ENCODE peak calls at places on chromosomes 3 and 15, in ten cellular contexts. E is GM12865; W is stimulated activated CD4-positive, alpha-beta T cell treated with anti-CD3 and anti-CD28 coated beads, TNF-alpha, amount 100 ng/mL, for 48 hours; S is neural crest cell; L is A549; F is cerebellum; Q is T-helper 9 cell; K is CD8-positive, alpha-beta T cell; M is effector memory CD8-positive, alpha-beta T cell; U is GM13977. G is an unnamed sample.

GRCh38 chr15:87736401-87736800 is 520.1 kb downstream of the NTRK3 start:
- DNase-seq in E (no peak), W (no peak), S (no peak), L (no peak), F (no peak), Q (no peak), K (no peak), M (no peak), U (no peak), G (no peak)

GRCh38 chr3:126340081-126340511 is 17.1 kb downstream of the KLF15 start:
- DNase-seq in E (no peak), W (no peak), S (no peak), L (no peak), F (no peak), Q (no peak), K (no peak), M (no peak), U (no peak), G (no peak)

GRCh38 chr3:57179580-57180410 is 14.6 kb upstream of the IL17RD start:
- DNase-seq in E (peak), W (no peak), S (no peak), L (peak), F (peak), Q (no peak), K (no peak), M (no peak), U (no peak), G (no peak)

GRCh38 chr3:43753743-43754142 is 63.0 kb downstream of the ABHD5 start:
- DNase-seq in E (no peak), W (no peak), S (no peak), L (no peak), F (no peak), Q (no peak), K (no peak), M (no peak), U (no peak), G (no peak)

GRCh38 chr3:40939113-40940070 is 259.9 kb upstream of the CTNNB1 start:
- DNase-seq in E (no peak), W (no peak), S (no peak), L (peak), F (no peak), Q (no peak), K (no peak), M (no peak), U (no peak), G (no peak)

GRCh38 chr3:187020376-187020775 is 90.0 kb downstream of the ST6GAL1 start:
- DNase-seq in E (peak), W (no peak), S (no peak), L (no peak), F (no peak), Q (no peak), K (no peak), M (no peak), U (no peak), G (no peak)

GRCh38 chr3:72306800-72307341 is 521.9 kb upstream of the PROK2 start:
- DNase-seq in E (no peak), W (no peak), S (no peak), L (no peak), F (no peak), Q (no peak), K (no peak), M (no peak), U (no peak), G (no peak)

GRCh38 chr3:187367561-187368103 is 553 bp upstream of the RTP4 start:
- DNase-seq in E (no peak), W (no peak), S (no peak), L (no peak), F (no peak), Q (no peak), K (peak), M (peak), U (no peak), G (no peak)

GRCh38 chr15:74788716-74789151 is 6.9 kb downstream of the CSK start:
- DNase-seq in E (peak), W (no peak), S (no peak), L (no peak), F (no peak), Q (peak), K (peak), M (peak), U (peak), G (no peak)

GRCh38 chr15:91611924-91612323 is 241.6 kb upstream of the SLCO3A1 start:
- DNase-seq in E (no peak), W (no peak), S (no peak), L (no peak), F (no peak), Q (no peak), K (no peak), M (no peak), U (no peak), G (no peak)

GRCh38 chr3:74121761-74122160 is 492.7 kb downstream of the CNTN3 start:
- DNase-seq in E (no peak), W (no peak), S (no peak), L (no peak), F (no peak), Q (no peak), K (no peak), M (no peak), U (no peak), G (no peak)

GRCh38 chr15:94097567-94097966 is 133.8 kb upstream of the MCTP2 start:
- DNase-seq in E (no peak), W (no peak), S (no peak), L (no peak), F (no peak), Q (no peak), K (no peak), M (no peak), U (no peak), G (no peak)

GRCh38 chr3:160956785-160957184 is 148.4 kb downstream of the B3GALNT1 start:
- DNase-seq in E (peak), W (no peak), S (no peak), L (no peak), F (no peak), Q (no peak), K (no peak), M (no peak), U (peak), G (no peak)

GRCh38 chr3:55519016-55519415 is 31.9 kb upstream of the WNT5A start:
- DNase-seq in E (no peak), W (no peak), S (no peak), L (peak), F (no peak), Q (no peak), K (no peak), M (no peak), U (no peak), G (no peak)

GRCh38 chr15:84725001-84725491 is 9.1 kb upstream of the SEC11A start:
- DNase-seq in E (peak), W (no peak), S (no peak), L (no peak), F (no peak), Q (no peak), K (peak), M (no peak), U (no peak), G (no peak)

GRCh38 chr3:123352134-123352554 is 96.7 kb downstream of the ADCY5 start:
- DNase-seq in E (no peak), W (no peak), S (no peak), L (no peak), F (no peak), Q (no peak), K (no peak), M (no peak), U (no peak), G (no peak)

GRCh38 chr15:30985081-30985531 is 6.3 kb downstream of the MTMR10 start:
- DNase-seq in E (no peak), W (no peak), S (no peak), L (no peak), F (no peak), Q (no peak), K (no peak), M (no peak), U (no peak), G (no peak)

GRCh38 chr3:31832576-31832975 is 148.5 kb downstream of the OSBPL10 start:
- DNase-seq in E (no peak), W (no peak), S (no peak), L (no peak), F (no peak), Q (no peak), K (no peak), M (no peak), U (no peak), G (no peak)

GRCh38 chr3:172709776-172710708 is 825 bp downstream of the NCEH1 start:
- DNase-seq in E (peak), W (no peak), S (no peak), L (no peak), F (peak), Q (no peak), K (no peak), M (peak), U (no peak), G (no peak)

GRCh38 chr3:148815316-148815715 is 12.3 kb upstream of the CPB1 start:
- DNase-seq in E (no peak), W (no peak), S (no peak), L (no peak), F (peak), Q (no peak), K (no peak), M (no peak), U (no peak), G (no peak)

GRCh38 chr15:69300129-69300588 is 1.4 kb downstream of the PAQR5 start:
- DNase-seq in E (no peak), W (no peak), S (no peak), L (peak), F (no peak), Q (no peak), K (no peak), M (no peak), U (no peak), G (no peak)

GRCh38 chr3:194203482-194204035 is 67.6 kb downstream of the HES1 start:
- DNase-seq in E (peak), W (peak), S (no peak), L (no peak), F (no peak), Q (no peak), K (no peak), M (no peak), U (peak), G (no peak)

GRCh38 chr3:71163216-71163918 is 420.2 kb downstream of the FOXP1 start:
- DNase-seq in E (no peak), W (no peak), S (no peak), L (no peak), F (no peak), Q (no peak), K (no peak), M (no peak), U (no peak), G (no peak)

GRCh38 chr3:197186887-197187588 is 111.4 kb downstream of the DLG1 start:
- DNase-seq in E (peak), W (no peak), S (no peak), L (peak), F (peak), Q (no peak), K (peak), M (peak), U (peak), G (no peak)

GRCh38 chr3:59867185-59868002 is 817.6 kb upstream of the CFAP20DC start:
- DNase-seq in E (no peak), W (no peak), S (no peak), L (no peak), F (no peak), Q (no peak), K (no peak), M (no peak), U (no peak), G (no peak)

GRCh38 chr15:35279811-35280210 is 194.7 kb upstream of the NANOGP8 start:
- DNase-seq in E (no peak), W (no peak), S (no peak), L (no peak), F (no peak), Q (no peak), K (no peak), M (no peak), U (no peak), G (no peak)

GRCh38 chr3:85821130-85821756 is 862.5 kb downstream of the CADM2 start:
- DNase-seq in E (peak), W (no peak), S (peak), L (peak), F (no peak), Q (no peak), K (no peak), M (no peak), U (peak), G (no peak)

GRCh38 chr15:79212589-79213139 is 69.9 kb upstream of the ANKRD34C start:
- DNase-seq in E (no peak), W (no peak), S (no peak), L (no peak), F (no peak), Q (no peak), K (no peak), M (no peak), U (no peak), G (no peak)

GRCh38 chr15:98958076-98958475 is 49.5 kb downstream of the PGPEP1L start:
- DNase-seq in E (no peak), W (no peak), S (no peak), L (no peak), F (no peak), Q (no peak), K (no peak), M (no peak), U (no peak), G (no peak)

GRCh38 chr15:71203573-71204444 is 88.5 kb downstream of the THSD4 start:
- DNase-seq in E (no peak), W (no peak), S (no peak), L (no peak), F (no peak), Q (no peak), K (no peak), M (no peak), U (no peak), G (no peak)

GRCh38 chr3:134651347-134652041 is 672 bp upstream of the KY start:
- DNase-seq in E (no peak), W (no peak), S (no peak), L (no peak), F (peak), Q (no peak), K (no peak), M (no peak), U (no peak), G (no peak)

GRCh38 chr3:8764528-8764927 is 4.9 kb downstream of the OXTR start:
- DNase-seq in E (no peak), W (no peak), S (no peak), L (no peak), F (no peak), Q (no peak), K (no peak), M (no peak), U (no peak), G (no peak)

GRCh38 chr3:181711325-181712135 is at the start of gene SOX2:
- DNase-seq in E (peak), W (no peak), S (peak), L (peak), F (peak), Q (no peak), K (no peak), M (no peak), U (peak), G (no peak)

GRCh38 chr15:31269961-31270575 is 56.6 kb upstream of the KLF13 start:
- DNase-seq in E (no peak), W (no peak), S (no peak), L (no peak), F (no peak), Q (no peak), K (peak), M (no peak), U (no peak), G (no peak)

G was measured in stimulated activated CD8-positive, alpha-beta memory T cell treated with anti-CD3 and anti-CD28 coated beads, Interleukin-15, amount 100 ng/mL, for 48 hours.